ENCODE peak calls at places on chromosomes 16 and 17, in four cellular contexts. P is A549; D is cardiac muscle cell; G is effector memory CD4-positive, alpha-beta T cell. O is an unnamed sample. For H3K4me1, the result is how much of the 10 kb centered on the place peaks cover.

GRCh38 chr17:2213291-2213960 is 90.2 kb downstream of the SMG6 start:
- DNase-seq in D (peak), G (no peak), P (no peak), O (no peak)

GRCh38 chr17:79808763-79809529 is 12.1 kb upstream of the CBX8 start:
- DNase-seq in G (no peak), P (peak), D (peak), O (peak)

GRCh38 chr16:71373073-71373472 is 14.6 kb downstream of the CALB2 start:
- DNase-seq in D (peak), G (no peak), P (peak), O (no peak)

GRCh38 chr16:739560-740458 is 988 bp downstream of the CIAO3 start:
- DNase-seq in D (no peak), P (no peak), G (no peak), O (no peak)

GRCh38 chr17:8732406-8733065 is 12.1 kb downstream of the CCDC42 start:
- DNase-seq in G (no peak), D (peak), P (no peak), O (no peak)

GRCh38 chr16:50603206-50604064 is 55.2 kb downstream of the NKD1 start:
- DNase-seq in P (no peak), D (peak), G (no peak), O (no peak)

GRCh38 chr16:11914759-11915643 is 755 bp downstream of the GSPT1 start:
- DNase-seq in G (peak), P (no peak), D (peak), O (peak)

GRCh38 chr17:59427996-59428395 is 96.5 kb downstream of the YPEL2 start:
- DNase-seq in D (peak), P (no peak), G (no peak), O (no peak)

GRCh38 chr16:18800674-18801196 is 614 bp downstream of the ARL6IP1 start:
- DNase-seq in D (peak), P (no peak), G (no peak), O (no peak)

GRCh38 chr16:83886199-83886971 is 12.5 kb upstream of the MLYCD start:
- DNase-seq in G (no peak), P (no peak), D (no peak), O (no peak)

GRCh38 chr16:80570106-80570478 is 29.3 kb downstream of the DYNLRB2 start:
- DNase-seq in P (no peak), D (peak), G (no peak), O (peak)

GRCh38 chr17:60455378-60455777 is 33.1 kb downstream of the CHCT1 start:
- DNase-seq in D (peak), G (no peak), P (no peak), O (no peak)

GRCh38 chr16:89190150-89190958 is 10.0 kb downstream of the SLC22A31 start:
- DNase-seq in G (no peak), P (no peak), D (no peak), O (no peak)

GRCh38 chr16:56603589-56603988 is 4.8 kb upstream of the MT2A start:
- DNase-seq in G (no peak), P (peak), D (peak), O (peak)

GRCh38 chr16:28925386-28926228 is 569 bp upstream of the RABEP2 start:
- DNase-seq in G (peak), P (peak), D (peak), O (peak)

DNA sequence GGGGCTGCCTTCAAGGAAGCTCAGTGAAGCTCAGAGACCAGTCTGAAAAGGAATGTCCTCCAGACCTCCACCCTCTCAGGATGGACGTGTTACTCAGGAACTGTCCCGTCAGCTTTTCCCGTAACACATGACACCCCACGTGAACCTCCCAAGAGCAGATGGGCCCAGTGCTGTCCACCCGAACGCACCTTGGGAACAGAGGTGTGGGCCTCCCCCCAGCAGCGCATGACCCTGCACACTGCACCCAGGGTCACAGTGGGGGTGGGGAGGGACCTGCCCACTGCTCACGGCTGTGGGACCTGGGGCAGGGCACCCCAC is 21.9 kb downstream of the SLC7A5 start:
- DNase-seq in D (no peak), G (no peak), P (no peak), O (no peak)
- H3K4me1 ChIP-seq in D (under half), G (under half), P (half or more), O (under half)

GRCh38 chr16:10371592-10371991 is 14.3 kb upstream of the ATF7IP2 start:
- DNase-seq in D (no peak), G (no peak), P (no peak), O (no peak)

GRCh38 chr16:10370096-10370726 is 15.7 kb upstream of the ATF7IP2 start:
- DNase-seq in G (no peak), D (no peak), P (no peak), O (no peak)

GRCh38 chr16:10368984-10369551 is 16.8 kb upstream of the ATF7IP2 start:
- DNase-seq in P (no peak), D (no peak), G (no peak), O (no peak)

GRCh38 chr16:10362077-10362863 is 23.6 kb upstream of the ATF7IP2 start:
- DNase-seq in P (no peak), D (no peak), G (no peak), O (peak)

GRCh38 chr16:10367616-10368188 is 18.2 kb upstream of the ATF7IP2 start:
- DNase-seq in P (no peak), D (no peak), G (no peak), O (no peak)
- H3K4me1 ChIP-seq in P (under half), D (under half), G (under half), O (under half)

GRCh38 chr17:70127221-70127873 is 42.0 kb upstream of the KCNJ2 start:
- DNase-seq in G (no peak), P (no peak), D (no peak), O (no peak)

GRCh38 chr17:70123193-70123592 is 46.1 kb upstream of the KCNJ2 start:
- DNase-seq in G (no peak), P (no peak), D (no peak), O (no peak)

GRCh38 chr17:70128727-70129238 is 40.5 kb upstream of the KCNJ2 start:
- DNase-seq in P (no peak), D (no peak), G (no peak), O (no peak)

GRCh38 chr17:70121136-70121535 is 46.1 kb downstream of the KCNJ16 start:
- DNase-seq in G (no peak), D (no peak), P (no peak), O (no peak)

DNA sequence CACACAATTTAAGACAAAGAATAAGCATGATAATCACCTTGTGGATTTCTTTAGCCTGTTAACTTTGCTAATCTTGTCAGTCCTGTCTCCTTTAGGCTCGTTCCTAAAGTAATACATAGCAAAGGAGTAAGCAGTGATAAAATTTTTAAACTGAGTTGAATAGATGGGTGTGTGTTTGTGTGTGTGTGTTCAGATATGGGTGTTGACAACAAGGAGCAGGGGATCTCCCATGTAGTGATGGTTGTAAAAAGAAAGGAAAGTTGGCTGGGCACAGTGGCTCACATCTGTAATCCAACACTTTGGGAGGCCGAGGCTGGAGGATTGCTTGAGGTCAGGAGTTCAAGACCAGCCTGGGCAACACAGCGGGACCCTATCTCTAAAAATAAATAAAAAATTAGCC is 44.6 kb upstream of the KCNJ2 start:
- DNase-seq in G (no peak), D (no peak), P (no peak), O (no peak)
- H3K4me1 ChIP-seq in G (under half), D (under half), P (under half), O (under half)

GRCh38 chr16:68272501-68273209 is 8.3 kb downstream of the SLC7A6 start:
- DNase-seq in G (peak), P (no peak), D (no peak), O (peak)
- H3K4me1 ChIP-seq in G (half or more), P (under half), D (under half), O (under half)

DNA sequence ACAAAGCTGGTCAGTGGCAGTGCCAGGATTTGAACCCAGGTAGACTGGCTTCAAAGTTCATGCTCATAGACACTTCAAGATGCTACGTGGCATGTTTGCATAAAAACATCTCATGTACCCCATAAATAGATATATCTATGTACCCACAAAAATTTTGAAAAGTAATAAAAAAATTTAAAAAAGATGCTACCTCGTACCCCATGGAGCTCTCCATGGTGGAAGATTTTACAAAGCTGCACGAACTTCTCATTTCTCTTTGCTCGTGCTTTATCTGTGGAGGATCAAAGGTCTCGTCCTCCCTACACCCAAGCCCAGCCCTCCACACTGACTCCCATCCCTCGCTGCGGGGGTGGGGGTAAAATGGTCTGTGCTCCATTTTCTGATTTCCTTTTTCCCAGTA is 135.5 kb downstream of the HAPSTR1 start:
- DNase-seq in G (no peak), D (no peak), P (no peak), O (no peak)
- H3K4me1 ChIP-seq in G (under half), D (under half), P (under half), O (under half)

GRCh38 chr17:27543958-27544349 is 87.0 kb upstream of the LGALS9 start:
- DNase-seq in D (no peak), P (no peak), G (no peak), O (no peak)
- H3K4me1 ChIP-seq in D (under half), P (half or more), G (under half), O (under half)

DNA sequence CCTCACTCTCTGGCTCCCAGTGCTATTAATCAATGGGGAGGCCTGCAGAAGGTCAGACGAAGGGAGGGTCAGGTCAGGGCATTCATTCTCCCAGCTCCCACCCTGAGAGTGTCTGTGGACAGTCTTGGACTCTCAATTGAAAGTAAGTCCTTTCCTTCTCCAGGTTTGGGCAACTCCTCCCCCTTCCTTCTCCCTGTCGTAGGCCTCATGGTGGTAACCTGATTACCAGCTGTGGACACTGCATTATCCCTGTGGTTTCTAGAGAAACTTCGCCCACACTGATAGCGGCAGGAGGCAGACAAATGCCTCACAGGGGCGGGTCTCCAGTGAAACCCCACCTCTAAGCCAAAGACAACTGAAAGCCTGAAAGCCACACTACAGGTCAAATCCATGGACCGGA is 57.7 kb upstream of the SLC25A19 start:
- DNase-seq in P (no peak), G (no peak), D (peak), O (no peak)
- H3K4me1 ChIP-seq in P (under half), G (half or more), D (under half), O (under half)

DNA sequence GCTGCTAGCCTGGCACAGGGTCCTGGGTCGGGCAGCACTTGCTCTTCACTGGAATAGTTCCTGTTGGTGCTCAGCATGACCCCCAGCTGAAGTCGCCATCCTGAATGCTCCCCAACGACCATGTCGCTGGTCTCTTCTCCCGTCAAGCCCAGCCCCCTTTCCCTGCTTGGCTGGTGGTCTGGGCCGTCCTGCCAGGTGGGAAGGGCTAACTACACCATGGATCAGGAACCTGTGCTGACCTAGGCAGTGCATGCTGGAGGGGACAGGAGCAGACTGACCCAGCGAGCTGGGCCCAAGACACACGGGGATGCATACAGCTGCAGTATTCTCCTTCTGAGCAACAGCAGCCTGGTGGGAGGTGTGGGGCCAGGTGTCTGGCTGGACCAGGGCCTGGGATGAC is 9.2 kb upstream of the SREBF1 start:
- DNase-seq in D (no peak), G (no peak), P (no peak), O (no peak)
- H3K4me1 ChIP-seq in D (under half), G (under half), P (under half), O (under half)